ENCODE peak calls at places on chromosomes 11 and 22, in four cellular contexts. O is upper lobe of right lung, A is NT2/D1, J is tibial artery. Q is an unnamed sample.

GRCh38 chr11:119727523-119728081 is 1.4 kb downstream of the NECTIN1 start:
- DNase-seq in O (peak; percentile 72), A (no peak), J (no peak), Q (no peak)

GRCh38 chr11:58787903-58788302 is 56.2 kb upstream of the GLYAT start:
- DNase-seq in O (no peak), A (no peak), J (no peak), Q (no peak)

GRCh38 chr11:62647609-62648005 is 1.2 kb upstream of the GANAB start:
- DNase-seq in O (no peak), A (no peak), J (no peak), Q (no peak)

GRCh38 chr11:70545626-70545945 is 147.3 kb downstream of the CTTN start:
- DNase-seq in O (peak; percentile 37), A (no peak), J (no peak), Q (no peak)

GRCh38 chr11:108754901-108755625 is 90.2 kb downstream of the DDX10 start:
- DNase-seq in O (no peak), A (no peak), J (peak; percentile 37), Q (no peak)

GRCh38 chr11:32400670-32401369 is 34.5 kb downstream of the WT1 start:
- DNase-seq in O (no peak), A (no peak), J (no peak), Q (no peak)

GRCh38 chr11:106234794-106235193 is 157.3 kb downstream of the AASDHPPT start:
- DNase-seq in O (no peak), A (no peak), J (no peak), Q (no peak)

GRCh38 chr11:123173856-123174186 is 21.2 kb downstream of the CLMP start:
- DNase-seq in O (no peak), A (no peak), J (no peak), Q (no peak)

GRCh38 chr11:116547571-116547970 is 225.2 kb downstream of the BUD13 start:
- DNase-seq in O (no peak), A (no peak), J (no peak), Q (no peak)

GRCh38 chr11:9669954-9670353 is 6.1 kb downstream of the SWAP70 start:
- DNase-seq in O (no peak), A (no peak), J (no peak), Q (no peak)

GRCh38 chr11:64097468-64098317 is 62.0 kb downstream of the FLRT1 start:
- DNase-seq in O (no peak), A (no peak), J (no peak), Q (no peak)

GRCh38 chr11:85803920-85804319 is 7.0 kb downstream of the SYTL2 start:
- DNase-seq in O (no peak), A (no peak), J (no peak), Q (no peak)

GRCh38 chr11:67022961-67023956 is at the start of gene SYT12:
- DNase-seq in O (no peak), A (no peak), J (no peak), Q (no peak)

GRCh38 chr11:76623171-76623883 is 47.2 kb downstream of the LRRC32 start:
- DNase-seq in O (no peak), A (no peak), J (no peak), Q (no peak)

GRCh38 chr11:130156108-130157022 is 3.2 kb upstream of the ST14 start:
- DNase-seq in O (peak; percentile 75), A (no peak), J (no peak), Q (no peak)

GRCh38 chr11:46238078-46238966 is 39.1 kb upstream of the CREB3L1 start:
- DNase-seq in O (peak; percentile 89), A (no peak), J (peak; percentile 47), Q (no peak)

GRCh38 chr22:30047364-30047738 is 32.9 kb upstream of the HORMAD2 start:
- DNase-seq in O (no peak), A (no peak), J (no peak), Q (no peak)

GRCh38 chr11:43905788-43906187 is 25.2 kb downstream of the ALKBH3 start:
- DNase-seq in O (no peak), A (no peak), J (peak; percentile 39), Q (no peak)

GRCh38 chr22:20117656-20118571 is 888 bp upstream of the TRMT2A start:
- DNase-seq in O (peak; percentile 76), A (no peak), J (no peak), Q (no peak)

GRCh38 chr22:49458708-49459099 is 369.0 kb downstream of the BRD1 start:
- DNase-seq in O (no peak), A (no peak), J (no peak), Q (no peak)

GRCh38 chr22:39215430-39216142 is 29.2 kb downstream of the PDGFB start:
- DNase-seq in O (peak; percentile 49), A (no peak), J (no peak), Q (no peak)

GRCh38 chr11:120565436-120566155 is 54.0 kb downstream of the GRIK4 start:
- DNase-seq in O (no peak), A (no peak), J (no peak), Q (no peak)

GRCh38 chr11:57781529-57781943 is 19.9 kb downstream of the CTNND1 start:
- DNase-seq in O (peak; percentile 78), A (no peak), J (no peak), Q (no peak)

GRCh38 chr11:65637794-65638317 is at the start of gene SIPA1:
- DNase-seq in O (peak; percentile 87), A (peak; percentile 91), J (peak; percentile 51), Q (no peak)

GRCh38 chr11:72712168-72712721 is 38.0 kb upstream of the PDE2A start:
- DNase-seq in O (peak; percentile 93), A (no peak), J (peak; percentile 75), Q (no peak)

GRCh38 chr22:31300896-31301295 is 8.6 kb upstream of the PIK3IP1 start:
- DNase-seq in O (no peak), A (no peak), J (no peak), Q (no peak)

GRCh38 chr22:46381142-46381541 is 45.6 kb downstream of the TRMU start:
- DNase-seq in O (no peak), A (no peak), J (no peak), Q (no peak)

GRCh38 chr11:130551388-130551787 is 102.9 kb downstream of the ADAMTS15 start:
- DNase-seq in O (no peak), A (no peak), J (no peak), Q (no peak)

GRCh38 chr11:7575841-7576451 is 62.1 kb downstream of the PPFIBP2 start:
- DNase-seq in O (no peak), A (no peak), J (no peak), Q (no peak)

GRCh38 chr11:68497761-68498160 is 37.2 kb downstream of the PPP6R3 start:
- DNase-seq in O (no peak), A (no peak), J (no peak), Q (no peak)

GRCh38 chr22:29691636-29692326 is 28.0 kb upstream of the CABP7 start:
- DNase-seq in O (no peak), A (no peak), J (no peak), Q (no peak)

GRCh38 chr11:5596611-5597201 is at the start of gene TRIM6:
- DNase-seq in O (peak; percentile 82), A (peak; percentile 46), J (peak; percentile 46), Q (no peak)

GRCh38 chr22:50007057-50007511 is 5.5 kb downstream of the IL17REL start:
- DNase-seq in O (peak; percentile 3), A (no peak), J (no peak), Q (no peak)

GRCh38 chr11:102564110-102564509 is 33.6 kb upstream of the MMP7 start:
- DNase-seq in O (no peak), A (no peak), J (no peak), Q (no peak)

GRCh38 chr11:60762851-60763691 is 6.4 kb downstream of the MS4A15 start:
- DNase-seq in O (peak; percentile 59), A (no peak), J (peak; percentile 3), Q (no peak)

DNA sequence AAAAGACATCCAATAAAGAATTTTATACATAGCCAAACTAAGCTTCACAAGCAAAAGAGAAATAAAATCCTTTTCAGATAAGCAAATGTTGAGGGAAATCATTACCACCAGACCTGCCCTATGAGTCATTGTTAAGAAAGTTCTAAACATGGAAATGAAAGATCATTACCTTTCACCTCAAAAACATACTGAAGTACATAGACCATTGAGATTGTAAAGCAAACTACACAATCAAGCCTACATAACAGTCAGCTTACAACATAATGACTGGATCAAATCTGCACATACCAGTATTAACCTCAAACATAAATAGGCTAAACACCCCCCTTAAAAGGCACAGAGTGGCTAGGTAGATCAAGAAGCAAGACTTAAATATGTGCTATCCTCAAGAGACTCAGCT is 501.0 kb upstream of the LUZP2 start:
- DNase-seq in O (no peak), A (no peak), J (no peak), Q (no peak)
- H3K4me1 ChIP-seq in O (peaks cover 2% of the 10 kb centered on the region), A (no peaks in the 10 kb centered on the region), J (no peaks in the 10 kb centered on the region), Q (no peaks in the 10 kb centered on the region)

GRCh38 chr11:20159680-20160381 is 444 bp downstream of the DBX1 start:
- DNase-seq in O (no peak), A (no peak), J (no peak), Q (no peak)
- H3K4me3 ChIP-seq in O (no peak overlapping the region), A (peak overlapping the region; percentile 6), J (no peak overlapping the region), Q (no peak overlapping the region)

GRCh38 chr11:113133071-113133470 is 171.9 kb downstream of the NCAM1 start:
- DNase-seq in O (no peak), A (no peak), J (no peak), Q (no peak)
- H3K27me3 ChIP-seq in O (no peaks in the 10 kb centered on the region), A (no peaks in the 10 kb centered on the region), J (no peaks in the 10 kb centered on the region), Q (no peaks in the 10 kb centered on the region)

DNA sequence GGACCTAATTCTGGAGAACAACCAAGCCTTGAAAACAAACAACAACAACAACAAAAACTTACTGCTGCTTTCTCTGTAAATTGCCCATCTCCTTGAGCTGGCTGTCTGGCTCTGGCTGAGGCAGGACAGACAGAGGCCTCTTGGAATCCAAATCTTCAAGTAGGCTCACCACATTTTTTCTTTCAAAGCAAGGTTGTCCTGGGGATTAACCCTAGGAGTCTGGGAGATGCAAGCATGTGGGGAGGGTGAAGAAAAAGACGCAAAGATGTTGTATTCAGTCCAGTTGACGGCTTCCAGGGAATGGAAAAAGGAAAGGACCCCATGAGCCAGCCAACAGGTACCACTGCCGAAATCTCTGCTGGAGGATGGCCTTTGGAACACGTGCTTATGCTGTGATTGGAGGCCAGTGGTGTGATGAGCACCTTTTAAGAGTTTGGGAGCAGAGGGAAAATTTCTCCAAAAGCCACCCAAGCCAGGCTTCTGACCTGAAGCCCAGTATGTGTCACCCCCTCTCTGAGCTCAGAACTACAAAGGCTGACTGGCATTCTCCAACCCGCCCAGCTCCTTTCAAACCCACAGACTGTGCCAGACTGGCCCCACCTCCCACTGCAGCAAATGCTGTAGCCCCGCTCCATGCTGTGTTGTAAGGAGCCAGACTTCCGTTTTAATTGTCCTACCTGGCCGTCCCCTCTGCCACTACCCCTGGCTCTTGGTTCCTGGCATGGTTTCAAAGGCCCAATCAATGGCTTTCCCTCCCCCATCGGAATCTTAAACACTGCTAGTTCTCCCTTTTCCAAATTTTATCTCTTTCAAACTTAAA is 10.8 kb downstream of the BLID start:
- DNase-seq in O (no peak), A (no peak), J (no peak), Q (peak; percentile 24)
- H3K4me1 ChIP-seq in O (no peaks in the 10 kb centered on the region), A (no peaks in the 10 kb centered on the region), J (peaks cover 63% of the 10 kb centered on the region), Q (peaks cover 34% of the 10 kb centered on the region)